ENCODE peak calls at places on chromosomes 2 and 18, in five cellular contexts. D is A549, Z is HCT116, Y is HL-60, U is GM23338. S is an unnamed sample.

GRCh38 chr2:68646303-68646702 is 2.9 kb downstream of the PROKR1 start:
- DNase-seq in D (peak; percentile 11), Y (peak; percentile 17), Z (peak; percentile 1), U (no peak), S (no peak)

GRCh38 chr2:178263159-178263860 is 69.0 kb downstream of the OSBPL6 start:
- DNase-seq in U (no peak), Y (no peak), Z (no peak), D (no peak), S (no peak)

GRCh38 chr18:54031243-54031642 is 193.2 kb downstream of the MBD2 start:
- DNase-seq in Y (no peak), Z (no peak), D (no peak), U (no peak), S (no peak)

GRCh38 chr2:109378682-109379081 is 235.1 kb downstream of the SEPTIN10 start:
- DNase-seq in Y (no peak), U (no peak), D (no peak), Z (no peak), S (no peak)

GRCh38 chr2:219525533-219526232 is 11.4 kb downstream of the ASIC4 start:
- DNase-seq in U (no peak), Y (no peak), Z (no peak), D (no peak), S (peak; percentile 71)

GRCh38 chr2:20212871-20213503 is 11.9 kb downstream of the SDC1 start:
- DNase-seq in Y (no peak), Z (no peak), U (no peak), D (no peak), S (no peak)

GRCh38 chr2:8753609-8754008 is 71.8 kb downstream of the ID2 start:
- DNase-seq in Y (no peak), U (no peak), D (no peak), Z (no peak), S (no peak)

GRCh38 chr2:39781697-39782096 is 2.6 kb upstream of the THUMPD2 start:
- DNase-seq in U (no peak), D (no peak), Z (no peak), Y (no peak), S (no peak)

GRCh38 chr2:241558532-241559488 is at the start of gene BOK:
- DNase-seq in Z (peak; percentile 72), U (peak; percentile 96), D (peak; percentile 84), Y (no peak), S (peak; percentile 53)

DNA sequence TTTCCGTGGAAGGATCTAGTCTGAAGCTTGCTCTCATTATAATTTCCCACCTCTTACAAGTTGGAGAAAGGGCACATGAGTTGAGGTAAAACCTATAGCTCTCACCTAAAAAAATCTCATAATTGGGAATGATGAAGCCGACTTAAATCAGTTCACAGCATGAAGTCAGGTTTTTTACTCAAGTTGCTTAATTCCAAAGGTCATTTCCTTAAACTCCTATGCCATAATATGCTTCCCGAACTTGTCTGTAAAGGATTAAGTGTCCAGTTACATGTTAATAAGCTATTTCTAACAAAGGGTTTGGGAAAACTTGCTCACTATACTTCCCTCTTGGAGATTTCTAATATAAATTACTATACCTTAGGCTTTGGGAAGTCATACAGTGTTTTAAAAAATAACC is 481.2 kb downstream of the NUP35 start:
- DNase-seq in Y (no peak), U (no peak), Z (no peak), D (no peak), S (no peak)
- TF ChIP-seq REST in Y (no peak), U (no peak), Z (no peak), D (no peak), S (no peak)

GRCh38 chr18:47979611-47980200 is 49.2 kb upstream of the SMAD2 start:
- DNase-seq in U (no peak), D (no peak), Z (no peak), Y (peak; percentile 60), S (no peak)
- TF ChIP-seq REST in U (no peak), D (no peak), Z (no peak), Y (no peak), S (no peak)

GRCh38 chr2:15241208-15241607 is 319.9 kb downstream of the NBAS start:
- DNase-seq in U (no peak), D (no peak), Z (no peak), Y (no peak), S (no peak)
- TF ChIP-seq REST in U (no peak), D (no peak), Z (no peak), Y (no peak), S (no peak)

DNA sequence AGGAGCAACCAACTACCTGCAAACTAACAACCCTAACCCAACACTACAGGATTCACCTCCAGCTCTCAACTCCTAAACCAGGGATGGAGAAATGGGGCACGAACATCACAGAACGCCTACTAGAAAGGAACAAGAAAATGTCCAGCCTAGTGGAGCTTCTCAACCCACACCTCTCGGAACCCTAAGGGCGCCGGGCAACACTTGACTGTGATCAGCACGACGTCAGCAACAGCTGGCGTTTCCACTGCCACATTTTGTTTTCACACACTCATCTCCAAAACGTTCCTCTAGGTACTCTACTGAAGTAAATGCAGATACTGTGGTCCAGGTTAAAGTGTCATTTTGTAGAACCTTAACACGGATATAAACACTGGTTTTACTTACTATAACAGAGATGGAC is 4.2 kb downstream of the RNASEH1 start:
- DNase-seq in D (no peak), U (no peak), Y (no peak), Z (no peak), S (no peak)
- TF ChIP-seq REST in D (no peak), U (no peak), Y (no peak), Z (no peak), S (no peak)

GRCh38 chr2:134493797-134494196 is 225.0 kb downstream of the TMEM163 start:
- DNase-seq in Z (no peak), Y (no peak), U (no peak), D (no peak), S (no peak)

GRCh38 chr2:134491796-134492441 is 226.9 kb downstream of the TMEM163 start:
- DNase-seq in U (no peak), Z (peak; percentile 37), D (peak; percentile 53), Y (no peak), S (no peak)

GRCh38 chr2:134490535-134490934 is 228.3 kb downstream of the TMEM163 start:
- DNase-seq in U (no peak), Y (no peak), D (no peak), Z (no peak), S (no peak)

GRCh38 chr2:134491022-134491421 is 227.8 kb downstream of the TMEM163 start:
- DNase-seq in U (no peak), Y (no peak), D (no peak), Z (no peak), S (no peak)

GRCh38 chr2:134489732-134490384 is 228.9 kb downstream of the TMEM163 start:
- DNase-seq in D (no peak), Z (no peak), Y (no peak), U (peak; percentile 49), S (no peak)
- TF ChIP-seq REST in D (no peak), Z (no peak), Y (no peak), U (no peak), S (no peak)

GRCh38 chr2:25362564-25363145 is 20.9 kb upstream of the DNMT3A start:
- DNase-seq in D (no peak), Y (peak; percentile 80), U (peak; percentile 44), Z (no peak), S (no peak)
- TF ChIP-seq REST in D (no peak), Y (peak; percentile 40), U (no peak), Z (no peak), S (no peak)

S was measured in K562.